ENCODE peak calls at places on chromosomes 12 and 14, in six cellular contexts. J is cardiac fibroblast, D is fibroblast of pulmonary artery, C is HFF-Myc, Z is upper lobe of left lung, U is lung. N is an unnamed sample.

GRCh38 chr14:69571879-69572633 is 2.6 kb downstream of the CCDC177 start:
- DNase-seq in J (peak), D (peak), C (no peak), Z (no peak), U (no peak), N (peak)

GRCh38 chr12:1502441-1502785 is 92.0 kb downstream of the FBXL14 start:
- DNase-seq in J (peak), D (peak), C (no peak), Z (no peak), U (no peak), N (no peak)

GRCh38 chr12:11771895-11772502 is 122.5 kb downstream of the ETV6 start:
- DNase-seq in J (no peak), D (peak), C (no peak), Z (no peak), U (no peak), N (no peak)

GRCh38 chr12:69468237-69469026 is 1.8 kb upstream of the FRS2 start:
- DNase-seq in J (no peak), D (no peak), C (peak), Z (no peak), U (no peak), N (no peak)

GRCh38 chr12:1662761-1663439 is 28.0 kb upstream of the ADIPOR2 start:
- DNase-seq in J (peak), D (peak), C (no peak), Z (peak), U (peak), N (no peak)

GRCh38 chr12:11856971-11857370 is 207.5 kb downstream of the ETV6 start:
- DNase-seq in J (no peak), D (no peak), C (no peak), Z (no peak), U (no peak), N (no peak)

GRCh38 chr14:98834119-98834518 is 437.9 kb downstream of the BCL11B start:
- DNase-seq in J (no peak), D (no peak), C (no peak), Z (no peak), U (no peak), N (no peak)

GRCh38 chr12:81128930-81129554 is 51.2 kb downstream of the ACSS3 start:
- DNase-seq in J (peak), D (peak), C (peak), Z (no peak), U (no peak), N (peak)

GRCh38 chr12:130576286-130576933 is 139.7 kb downstream of the RIMBP2 start:
- DNase-seq in J (no peak), D (no peak), C (no peak), Z (no peak), U (no peak), N (no peak)

GRCh38 chr14:100677925-100678765 is 48.5 kb upstream of the DLK1 start:
- DNase-seq in J (peak), D (peak), C (peak), Z (no peak), U (no peak), N (no peak)

GRCh38 chr14:69945905-69946304 is 66.7 kb downstream of the SMOC1 start:
- DNase-seq in J (no peak), D (no peak), C (no peak), Z (no peak), U (no peak), N (no peak)

GRCh38 chr14:31127690-31128089 is 79.9 kb downstream of the HECTD1 start:
- DNase-seq in J (no peak), D (peak), C (no peak), Z (no peak), U (no peak), N (no peak)

GRCh38 chr12:79454338-79454777 is 236.4 kb downstream of the PAWR start:
- DNase-seq in J (peak), D (peak), C (peak), Z (no peak), U (no peak), N (no peak)

GRCh38 chr14:93430889-93431670 is at the start of gene UNC79:
- DNase-seq in J (peak), D (peak), C (no peak), Z (no peak), U (no peak), N (no peak)

GRCh38 chr12:108647936-108648287 is 14.2 kb upstream of the SELPLG start:
- DNase-seq in J (no peak), D (no peak), C (no peak), Z (no peak), U (no peak), N (no peak)

GRCh38 chr14:104332634-104333270 is 194.4 kb downstream of the KIF26A start:
- DNase-seq in J (no peak), D (no peak), C (no peak), Z (peak), U (no peak), N (no peak)

GRCh38 chr14:74546416-74546815 is 52.9 kb downstream of the ISCA2 start:
- DNase-seq in J (no peak), D (no peak), C (no peak), Z (no peak), U (no peak), N (no peak)

GRCh38 chr14:52051861-52052260 is 17.0 kb downstream of the NID2 start:
- DNase-seq in J (peak), D (peak), C (no peak), Z (no peak), U (no peak), N (no peak)

GRCh38 chr12:32499048-32499447 is 99.7 kb downstream of the FGD4 start:
- DNase-seq in J (no peak), D (no peak), C (no peak), Z (peak), U (no peak), N (no peak)

GRCh38 chr12:46629331-46630229 is 196.2 kb downstream of the SLC38A4 start:
- DNase-seq in J (no peak), D (no peak), C (no peak), Z (no peak), U (no peak), N (no peak)

GRCh38 chr12:41509655-41510054 is 321.5 kb downstream of the PDZRN4 start:
- DNase-seq in J (no peak), D (no peak), C (no peak), Z (no peak), U (no peak), N (no peak)

GRCh38 chr12:11958216-11959091 is 112.3 kb upstream of the BCL2L14 start:
- DNase-seq in J (peak), D (peak), C (peak), Z (peak), U (no peak), N (no peak)

GRCh38 chr12:42085596-42085995 is 59.1 kb downstream of the GXYLT1 start:
- DNase-seq in J (no peak), D (no peak), C (no peak), Z (no peak), U (no peak), N (no peak)

GRCh38 chr14:70665448-70666363 is 24.0 kb downstream of the TTC9 start:
- DNase-seq in J (no peak), D (no peak), C (no peak), Z (peak), U (peak), N (peak)

GRCh38 chr12:60684988-60685655 is 1089.3 kb downstream of the SLC16A7 start:
- DNase-seq in J (no peak), D (no peak), C (no peak), Z (no peak), U (no peak), N (no peak)
- TF ChIP-seq CTCF in J (peak), D (no peak), C (peak), Z (no peak), U (no peak), N (peak)

GRCh38 chr14:102779574-102780315 is 2.5 kb downstream of the TRAF3 start:
- DNase-seq in J (peak), D (peak), C (no peak), Z (no peak), U (no peak), N (no peak)
- H3K4me3 ChIP-seq in J (no peak), D (peak), C (peak), Z (no peak), U (no peak), N (no peak)

DNA sequence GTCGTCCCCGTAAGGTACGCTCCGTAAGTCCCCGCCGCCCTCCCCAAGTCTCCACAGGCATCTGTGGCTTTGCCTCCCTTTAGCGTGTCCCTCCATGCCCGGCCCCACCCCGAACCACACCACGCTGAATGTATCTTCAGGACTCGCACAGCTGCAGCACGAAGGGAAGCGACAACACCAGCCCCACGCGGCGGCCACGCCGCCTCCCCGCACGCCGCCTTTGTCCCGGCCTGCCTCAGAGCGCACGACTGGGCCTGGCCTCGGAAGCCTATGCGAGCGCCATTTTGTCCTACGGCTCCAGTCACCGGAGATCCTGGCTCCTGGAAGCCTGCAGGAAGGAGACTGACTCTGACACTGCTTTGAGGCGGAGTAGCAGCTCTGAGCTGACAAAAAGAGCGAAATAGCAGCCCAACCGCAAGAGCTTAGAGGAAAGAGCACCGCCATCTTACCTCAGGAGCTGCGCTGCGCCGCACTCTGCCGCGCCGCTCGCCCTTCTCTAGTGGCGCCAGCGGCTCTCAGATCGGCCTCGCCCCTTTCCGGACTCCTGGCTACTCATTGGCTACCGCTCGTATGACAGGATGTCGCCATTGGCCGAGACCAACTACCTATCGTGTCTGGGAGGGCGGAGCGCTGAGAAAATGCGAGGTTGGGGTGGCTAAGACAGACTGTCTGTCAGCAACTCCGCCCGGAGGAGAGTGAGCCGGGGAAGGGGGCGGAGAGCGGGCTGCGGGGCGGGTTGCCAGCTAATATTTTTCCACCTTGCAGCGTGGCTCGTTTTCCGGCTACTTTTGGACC is at the start of gene KANSL2:
- DNase-seq in J (peak), D (peak), C (peak), Z (peak), U (peak), N (peak)
- TF ChIP-seq CTCF in J (no peak), D (no peak), C (no peak), Z (no peak), U (no peak), N (no peak)

GRCh38 chr12:113068312-113068935 is 11.9 kb downstream of the DTX1 start:
- DNase-seq in J (no peak), D (no peak), C (no peak), Z (no peak), U (no peak), N (no peak)
- H3K4me3 ChIP-seq in J (no peak), D (no peak), C (no peak), Z (no peak), U (no peak), N (no peak)

GRCh38 chr14:96256420-96256819 is 410 bp downstream of the BDKRB1 start:
- DNase-seq in J (no peak), D (no peak), C (no peak), Z (no peak), U (no peak), N (no peak)
- TF ChIP-seq CTCF in J (no peak), D (peak), C (no peak), Z (no peak), U (no peak), N (peak)

GRCh38 chr14:32432813-32433538 is 103.9 kb downstream of the AKAP6 start:
- DNase-seq in J (no peak), D (no peak), C (no peak), Z (no peak), U (no peak), N (no peak)
- H3K4me3 ChIP-seq in J (no peak), D (no peak), C (no peak), Z (no peak), U (no peak), N (no peak)

N was measured in LNCaP clone FGC.